ENCODE peak calls at places on chromosomes 13 and 19, in ten cellular contexts. One of them, this sample, is unnamed.

GRCh38 chr13:24199016-24199415 is 38.5 kb downstream of the SPATA13 start:
- DNase-seq in tibial artery: peak; percentile 34
- DNase-seq in uterus: peak; percentile 78
- DNase-seq in esophagus muscularis mucosa: peak; percentile 86
- DNase-seq in BE2C: no peak
- DNase-seq in neuronal stem cell: no peak
- DNase-seq in endodermal cell: peak; percentile 37
- DNase-seq in mesenchymal stem cell: no peak
- DNase-seq in DND-41: no peak
- DNase-seq in thyroid gland: no peak
- DNase-seq in this sample: no peak

GRCh38 chr19:6421075-6422014 is 3.3 kb downstream of the KHSRP start:
- DNase-seq in endodermal cell: no peak
- DNase-seq in neuronal stem cell: no peak
- DNase-seq in mesenchymal stem cell: no peak
- DNase-seq in DND-41: no peak
- DNase-seq in esophagus muscularis mucosa: no peak
- DNase-seq in thyroid gland: no peak
- DNase-seq in BE2C: no peak
- DNase-seq in uterus: no peak
- DNase-seq in tibial artery: no peak
- DNase-seq in this sample: no peak

GRCh38 chr13:31008400-31009115 is 76.1 kb downstream of the TEX26 start:
- DNase-seq in esophagus muscularis mucosa: no peak
- DNase-seq in mesenchymal stem cell: peak; percentile 49
- DNase-seq in tibial artery: no peak
- DNase-seq in endodermal cell: peak; percentile 32
- DNase-seq in thyroid gland: no peak
- DNase-seq in uterus: no peak
- DNase-seq in BE2C: no peak
- DNase-seq in DND-41: no peak
- DNase-seq in neuronal stem cell: no peak
- DNase-seq in this sample: no peak

GRCh38 chr13:112069727-112070300 is 2.9 kb downstream of the SOX1 start:
- DNase-seq in tibial artery: no peak
- DNase-seq in thyroid gland: no peak
- DNase-seq in esophagus muscularis mucosa: peak; percentile 31
- DNase-seq in neuronal stem cell: no peak
- DNase-seq in uterus: no peak
- DNase-seq in BE2C: no peak
- DNase-seq in endodermal cell: peak; percentile 51
- DNase-seq in mesenchymal stem cell: no peak
- DNase-seq in DND-41: no peak
- DNase-seq in this sample: no peak

GRCh38 chr19:18999016-18999758 is 34.1 kb downstream of the SUGP2 start:
- DNase-seq in endodermal cell: no peak
- DNase-seq in esophagus muscularis mucosa: no peak
- DNase-seq in thyroid gland: no peak
- DNase-seq in uterus: no peak
- DNase-seq in mesenchymal stem cell: no peak
- DNase-seq in tibial artery: no peak
- DNase-seq in neuronal stem cell: no peak
- DNase-seq in BE2C: no peak
- DNase-seq in DND-41: peak; percentile 27
- DNase-seq in this sample: no peak

GRCh38 chr19:39032164-39032918 is at the start of gene FBXO27:
- DNase-seq in endodermal cell: peak; percentile 91
- DNase-seq in mesenchymal stem cell: no peak
- DNase-seq in uterus: peak; percentile 20
- DNase-seq in DND-41: no peak
- DNase-seq in esophagus muscularis mucosa: no peak
- DNase-seq in neuronal stem cell: peak; percentile 26
- DNase-seq in tibial artery: no peak
- DNase-seq in thyroid gland: peak; percentile 20
- DNase-seq in BE2C: no peak
- DNase-seq in this sample: no peak

GRCh38 chr13:49132479-49133002 is 87.6 kb upstream of the MLNR start:
- DNase-seq in tibial artery: no peak
- DNase-seq in esophagus muscularis mucosa: no peak
- DNase-seq in endodermal cell: no peak
- DNase-seq in BE2C: no peak
- DNase-seq in neuronal stem cell: no peak
- DNase-seq in DND-41: no peak
- DNase-seq in mesenchymal stem cell: no peak
- DNase-seq in uterus: no peak
- DNase-seq in thyroid gland: no peak
- DNase-seq in this sample: no peak

GRCh38 chr19:1449467-1450442 is at the start of gene APC2:
- DNase-seq in DND-41: peak; percentile 57
- DNase-seq in neuronal stem cell: peak; percentile 82
- DNase-seq in endodermal cell: peak; percentile 89
- DNase-seq in uterus: no peak
- DNase-seq in thyroid gland: no peak
- DNase-seq in tibial artery: no peak
- DNase-seq in esophagus muscularis mucosa: no peak
- DNase-seq in BE2C: peak; percentile 95
- DNase-seq in mesenchymal stem cell: peak; percentile 44
- DNase-seq in this sample: no peak

GRCh38 chr13:100608906-100609305 is 20.3 kb upstream of the GGACT start:
- DNase-seq in uterus: no peak
- DNase-seq in DND-41: no peak
- DNase-seq in endodermal cell: no peak
- DNase-seq in tibial artery: no peak
- DNase-seq in mesenchymal stem cell: no peak
- DNase-seq in neuronal stem cell: no peak
- DNase-seq in BE2C: no peak
- DNase-seq in thyroid gland: no peak
- DNase-seq in esophagus muscularis mucosa: no peak
- DNase-seq in this sample: no peak

GRCh38 chr19:801861-802496 is 4.7 kb downstream of the PTBP1 start:
- DNase-seq in uterus: no peak
- DNase-seq in BE2C: no peak
- DNase-seq in neuronal stem cell: no peak
- DNase-seq in endodermal cell: no peak
- DNase-seq in mesenchymal stem cell: no peak
- DNase-seq in thyroid gland: peak; percentile 62
- DNase-seq in DND-41: no peak
- DNase-seq in esophagus muscularis mucosa: no peak
- DNase-seq in tibial artery: no peak
- DNase-seq in this sample: no peak

GRCh38 chr13:111034811-111035210 is 80.3 kb upstream of the ARHGEF7 start:
- DNase-seq in mesenchymal stem cell: peak; percentile 35
- DNase-seq in endodermal cell: no peak
- DNase-seq in neuronal stem cell: no peak
- DNase-seq in BE2C: no peak
- DNase-seq in thyroid gland: no peak
- DNase-seq in esophagus muscularis mucosa: no peak
- DNase-seq in uterus: no peak
- DNase-seq in DND-41: no peak
- DNase-seq in tibial artery: no peak
- DNase-seq in this sample: no peak

GRCh38 chr13:102045713-102046112 is 356.1 kb downstream of the FGF14 start:
- DNase-seq in thyroid gland: no peak
- DNase-seq in tibial artery: no peak
- DNase-seq in esophagus muscularis mucosa: no peak
- DNase-seq in neuronal stem cell: peak; percentile 9
- DNase-seq in DND-41: no peak
- DNase-seq in uterus: no peak
- DNase-seq in BE2C: peak; percentile 25
- DNase-seq in mesenchymal stem cell: no peak
- DNase-seq in endodermal cell: peak; percentile 66
- DNase-seq in this sample: no peak

GRCh38 chr19:58332697-58333096 is 5.9 kb downstream of the ZSCAN22 start:
- DNase-seq in BE2C: no peak
- DNase-seq in endodermal cell: no peak
- DNase-seq in DND-41: no peak
- DNase-seq in esophagus muscularis mucosa: no peak
- DNase-seq in tibial artery: no peak
- DNase-seq in uterus: no peak
- DNase-seq in thyroid gland: no peak
- DNase-seq in mesenchymal stem cell: no peak
- DNase-seq in neuronal stem cell: no peak
- DNase-seq in this sample: no peak

GRCh38 chr19:18478545-18479311 is 40.8 kb upstream of the ISYNA1 start:
- DNase-seq in DND-41: peak; percentile 45
- DNase-seq in thyroid gland: peak; percentile 30
- DNase-seq in tibial artery: peak; percentile 91
- DNase-seq in BE2C: peak; percentile 51
- DNase-seq in endodermal cell: no peak
- DNase-seq in uterus: peak; percentile 84
- DNase-seq in esophagus muscularis mucosa: peak; percentile 96
- DNase-seq in neuronal stem cell: no peak
- DNase-seq in mesenchymal stem cell: peak; percentile 97
- DNase-seq in this sample: peak; percentile 66

GRCh38 chr13:99287544-99287943 is 19.7 kb downstream of the GPR183 start:
- DNase-seq in uterus: no peak
- DNase-seq in esophagus muscularis mucosa: no peak
- DNase-seq in tibial artery: no peak
- DNase-seq in mesenchymal stem cell: no peak
- DNase-seq in DND-41: no peak
- DNase-seq in endodermal cell: no peak
- DNase-seq in thyroid gland: peak; percentile 72
- DNase-seq in neuronal stem cell: no peak
- DNase-seq in BE2C: no peak
- DNase-seq in this sample: no peak

GRCh38 chr19:35963514-35963913 is 27.3 kb downstream of the LRFN3 start:
- DNase-seq in neuronal stem cell: peak; percentile 69
- DNase-seq in BE2C: no peak
- DNase-seq in uterus: no peak
- DNase-seq in endodermal cell: peak; percentile 93
- DNase-seq in esophagus muscularis mucosa: no peak
- DNase-seq in mesenchymal stem cell: peak; percentile 68
- DNase-seq in thyroid gland: peak; percentile 59
- DNase-seq in DND-41: peak; percentile 63
- DNase-seq in tibial artery: no peak
- DNase-seq in this sample: no peak

GRCh38 chr13:33796095-33796494 is 21.9 kb upstream of the RFC3 start:
- DNase-seq in DND-41: no peak
- DNase-seq in esophagus muscularis mucosa: no peak
- DNase-seq in BE2C: no peak
- DNase-seq in neuronal stem cell: no peak
- DNase-seq in endodermal cell: no peak
- DNase-seq in thyroid gland: no peak
- DNase-seq in uterus: no peak
- DNase-seq in mesenchymal stem cell: no peak
- DNase-seq in tibial artery: no peak
- DNase-seq in this sample: no peak

GRCh38 chr19:47227347-47228167 is 3.4 kb downstream of the BBC3 start:
- DNase-seq in mesenchymal stem cell: peak; percentile 98
- DNase-seq in esophagus muscularis mucosa: peak; percentile 98
- DNase-seq in BE2C: peak; percentile 78
- DNase-seq in DND-41: no peak
- DNase-seq in thyroid gland: peak; percentile 87
- DNase-seq in endodermal cell: peak; percentile 99
- DNase-seq in uterus: peak; percentile 93
- DNase-seq in tibial artery: peak; percentile 93
- DNase-seq in neuronal stem cell: peak; percentile 96
- DNase-seq in this sample: peak; percentile 25

GRCh38 chr19:17058236-17058635 is 17.0 kb downstream of the HAUS8 start:
- DNase-seq in esophagus muscularis mucosa: no peak
- DNase-seq in mesenchymal stem cell: peak; percentile 32
- DNase-seq in BE2C: no peak
- DNase-seq in endodermal cell: no peak
- DNase-seq in thyroid gland: no peak
- DNase-seq in uterus: no peak
- DNase-seq in neuronal stem cell: no peak
- DNase-seq in tibial artery: no peak
- DNase-seq in DND-41: no peak
- DNase-seq in this sample: no peak

GRCh38 chr19:12155324-12155723 is 1.2 kb downstream of the ZNF625 start:
- DNase-seq in DND-41: no peak
- DNase-seq in esophagus muscularis mucosa: no peak
- DNase-seq in BE2C: no peak
- DNase-seq in tibial artery: no peak
- DNase-seq in endodermal cell: no peak
- DNase-seq in thyroid gland: no peak
- DNase-seq in uterus: no peak
- DNase-seq in neuronal stem cell: no peak
- DNase-seq in mesenchymal stem cell: peak; percentile 5
- DNase-seq in this sample: no peak
- H3K4me3 ChIP-seq in DND-41: peak overlapping the region; percentile 85
- H3K4me3 ChIP-seq in esophagus muscularis mucosa: peak overlapping the region; percentile 75
- H3K4me3 ChIP-seq in BE2C: peak overlapping the region; percentile 90
- H3K4me3 ChIP-seq in tibial artery: peak overlapping the region; percentile 87
- H3K4me3 ChIP-seq in endodermal cell: peak overlapping the region; percentile 95
- H3K4me3 ChIP-seq in thyroid gland: no peak overlapping the region
- H3K4me3 ChIP-seq in uterus: peak overlapping the region; percentile 73
- H3K4me3 ChIP-seq in neuronal stem cell: peak overlapping the region; percentile 69
- H3K4me3 ChIP-seq in mesenchymal stem cell: peak overlapping the region; percentile 94
- H3K4me3 ChIP-seq in this sample: peak overlapping the region; percentile 16

GRCh38 chr19:3979289-3979673 is 6.0 kb downstream of the EEF2 start:
- DNase-seq in uterus: no peak
- DNase-seq in DND-41: no peak
- DNase-seq in neuronal stem cell: no peak
- DNase-seq in esophagus muscularis mucosa: no peak
- DNase-seq in tibial artery: no peak
- DNase-seq in thyroid gland: no peak
- DNase-seq in endodermal cell: no peak
- DNase-seq in mesenchymal stem cell: no peak
- DNase-seq in BE2C: no peak
- DNase-seq in this sample: no peak
- H3K4me1 ChIP-seq in uterus: no peaks in the 10 kb centered on the region
- H3K4me1 ChIP-seq in DND-41: peaks cover 48% of the 10 kb centered on the region
- H3K4me1 ChIP-seq in neuronal stem cell: peaks cover 8% of the 10 kb centered on the region
- H3K4me1 ChIP-seq in esophagus muscularis mucosa: peaks cover 55% of the 10 kb centered on the region
- H3K4me1 ChIP-seq in tibial artery: peaks cover 18% of the 10 kb centered on the region
- H3K4me1 ChIP-seq in thyroid gland: peaks cover 12% of the 10 kb centered on the region
- H3K4me1 ChIP-seq in endodermal cell: peaks cover 12% of the 10 kb centered on the region
- H3K4me1 ChIP-seq in mesenchymal stem cell: peaks cover 37% of the 10 kb centered on the region
- H3K4me1 ChIP-seq in BE2C: peaks cover 25% of the 10 kb centered on the region
- H3K4me1 ChIP-seq in this sample: peaks cover 16% of the 10 kb centered on the region

DNA sequence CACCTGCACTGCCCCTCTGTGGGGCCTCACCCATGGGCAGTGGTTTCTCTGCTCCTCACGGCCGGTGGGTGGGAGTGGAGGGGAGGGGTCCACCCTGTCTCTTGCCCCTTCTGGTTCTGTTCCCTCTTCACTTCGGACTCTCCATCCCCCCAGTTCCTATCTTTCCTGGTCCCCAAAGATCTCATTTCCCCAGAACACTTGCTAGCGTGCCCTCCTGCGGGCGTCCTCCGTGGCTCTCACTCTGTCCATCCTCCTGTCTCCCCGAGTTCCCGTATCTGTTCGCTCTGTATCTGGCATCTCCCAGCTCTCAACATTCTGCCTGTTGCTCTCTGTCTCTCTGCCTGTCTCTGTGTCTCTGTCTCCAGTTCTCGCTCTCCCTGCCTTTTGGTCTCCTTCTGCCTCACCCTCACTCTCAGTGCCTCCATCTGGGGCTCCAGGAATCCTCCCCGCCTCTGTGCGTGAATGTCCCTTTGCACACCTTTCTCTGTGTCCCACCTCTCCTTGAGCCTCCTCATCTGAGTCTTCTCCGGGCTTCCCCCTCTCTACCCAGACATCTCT is 363 bp downstream of the SPIB start:
- DNase-seq in mesenchymal stem cell: no peak
- DNase-seq in tibial artery: no peak
- DNase-seq in BE2C: no peak
- DNase-seq in esophagus muscularis mucosa: no peak
- DNase-seq in neuronal stem cell: no peak
- DNase-seq in thyroid gland: no peak
- DNase-seq in endodermal cell: no peak
- DNase-seq in uterus: no peak
- DNase-seq in DND-41: no peak
- DNase-seq in this sample: no peak
- H3K4me3 ChIP-seq in mesenchymal stem cell: no peak overlapping the region
- H3K4me3 ChIP-seq in tibial artery: no peak overlapping the region
- H3K4me3 ChIP-seq in BE2C: no peak overlapping the region
- H3K4me3 ChIP-seq in esophagus muscularis mucosa: no peak overlapping the region
- H3K4me3 ChIP-seq in neuronal stem cell: no peak overlapping the region
- H3K4me3 ChIP-seq in thyroid gland: no peak overlapping the region
- H3K4me3 ChIP-seq in endodermal cell: no peak overlapping the region
- H3K4me3 ChIP-seq in uterus: no peak overlapping the region
- H3K4me3 ChIP-seq in DND-41: no peak overlapping the region
- H3K4me3 ChIP-seq in this sample: no peak overlapping the region

GRCh38 chr19:45608948-45609347 is 6.9 kb upstream of the GPR4 start:
- DNase-seq in mesenchymal stem cell: no peak
- DNase-seq in uterus: no peak
- DNase-seq in thyroid gland: no peak
- DNase-seq in BE2C: no peak
- DNase-seq in endodermal cell: no peak
- DNase-seq in neuronal stem cell: no peak
- DNase-seq in DND-41: no peak
- DNase-seq in tibial artery: no peak
- DNase-seq in esophagus muscularis mucosa: no peak
- DNase-seq in this sample: no peak
- H3K4me1 ChIP-seq in mesenchymal stem cell: peaks cover 9% of the 10 kb centered on the region
- H3K4me1 ChIP-seq in uterus: no peaks in the 10 kb centered on the region
- H3K4me1 ChIP-seq in thyroid gland: peaks cover 10% of the 10 kb centered on the region
- H3K4me1 ChIP-seq in BE2C: no peaks in the 10 kb centered on the region
- H3K4me1 ChIP-seq in endodermal cell: no peaks in the 10 kb centered on the region
- H3K4me1 ChIP-seq in neuronal stem cell: peaks cover 8% of the 10 kb centered on the region
- H3K4me1 ChIP-seq in DND-41: peaks cover 5% of the 10 kb centered on the region
- H3K4me1 ChIP-seq in tibial artery: peaks cover 11% of the 10 kb centered on the region
- H3K4me1 ChIP-seq in esophagus muscularis mucosa: peaks cover 12% of the 10 kb centered on the region
- H3K4me1 ChIP-seq in this sample: peaks cover 8% of the 10 kb centered on the region

This sample was measured in CD8-positive, alpha-beta memory T cell.